ENCODE peak calls at places on chromosomes 16 and 17, in eight cellular contexts. N is GM23338, S is Panc1, A is HCT116, X is SK-N-SH, U is K562, K is GM12878, I is HepG2. D is an unnamed sample.

GRCh38 chr16:74463888-74464287 is 42.6 kb upstream of the CLEC18B start:
- DNase-seq in N (no peak), S (no peak), A (no peak), X (no peak), U (no peak), K (no peak), I (no peak), D (peak)

GRCh38 chr17:27892542-27892865 is 661 bp downstream of the LYRM9 start:
- DNase-seq in N (no peak), S (no peak), A (no peak), X (no peak), U (no peak), K (no peak), I (no peak), D (no peak)

GRCh38 chr16:75252049-75252864 is 833 bp upstream of the BCAR1 start:
- DNase-seq in N (no peak), S (no peak), A (no peak), X (no peak), U (no peak), K (no peak), I (no peak), D (no peak)

GRCh38 chr16:48491517-48491916 is 106.3 kb upstream of the SIAH1 start:
- DNase-seq in N (no peak), S (no peak), A (no peak), X (no peak), U (no peak), K (no peak), I (no peak), D (no peak)

GRCh38 chr17:83103200-83103937 is 24.0 kb downstream of the METRNL start:
- DNase-seq in N (peak), S (peak), A (peak), X (peak), U (peak), K (no peak), I (no peak), D (no peak)

GRCh38 chr17:78227455-78227916 is 3.9 kb upstream of the TMEM235 start:
- DNase-seq in N (no peak), S (no peak), A (no peak), X (no peak), U (no peak), K (no peak), I (no peak), D (no peak)

GRCh38 chr16:24717411-24717810 is 12.0 kb upstream of the TNRC6A start:
- DNase-seq in N (no peak), S (no peak), A (no peak), X (no peak), U (no peak), K (no peak), I (no peak), D (no peak)

GRCh38 chr17:12070561-12070960 is 49.9 kb downstream of the MAP2K4 start:
- DNase-seq in N (no peak), S (no peak), A (no peak), X (no peak), U (no peak), K (no peak), I (no peak), D (no peak)

GRCh38 chr17:29107084-29107483 is 64.1 kb downstream of the PIPOX start:
- DNase-seq in N (no peak), S (no peak), A (no peak), X (no peak), U (no peak), K (no peak), I (no peak), D (peak)

GRCh38 chr17:13350466-13350865 is 251.3 kb downstream of the HS3ST3A1 start:
- DNase-seq in N (no peak), S (no peak), A (no peak), X (no peak), U (no peak), K (no peak), I (no peak), D (no peak)

GRCh38 chr17:42566873-42567573 is at the start of gene MLX:
- DNase-seq in N (peak), S (no peak), A (peak), X (peak), U (peak), K (peak), I (peak), D (peak)

GRCh38 chr17:44557653-44558285 is 485 bp downstream of the FZD2 start:
- DNase-seq in N (peak), S (no peak), A (no peak), X (peak), U (no peak), K (no peak), I (no peak), D (peak)

GRCh38 chr17:45129426-45129939 is 2.8 kb downstream of the PLCD3 start:
- DNase-seq in N (no peak), S (no peak), A (no peak), X (no peak), U (no peak), K (no peak), I (peak), D (no peak)

GRCh38 chr16:424623-425081 is 797 bp upstream of the RAB11FIP3 start:
- DNase-seq in N (no peak), S (no peak), A (no peak), X (no peak), U (no peak), K (no peak), I (no peak), D (no peak)

GRCh38 chr17:65102788-65103187 is 34.4 kb upstream of the RGS9 start:
- DNase-seq in N (no peak), S (no peak), A (no peak), X (no peak), U (no peak), K (no peak), I (no peak), D (no peak)

GRCh38 chr17:81553616-81554181 is 1.5 kb upstream of the FAAP100 start:
- DNase-seq in N (no peak), S (no peak), A (peak), X (peak), U (no peak), K (peak), I (no peak), D (peak)

GRCh38 chr17:21537302-21537701 is 155.0 kb upstream of the KCNJ18 start:
- DNase-seq in N (no peak), S (no peak), A (no peak), X (no peak), U (no peak), K (no peak), I (no peak), D (no peak)

GRCh38 chr16:75304521-75305363 is 53.3 kb upstream of the BCAR1 start:
- DNase-seq in N (no peak), S (no peak), A (peak), X (no peak), U (peak), K (no peak), I (peak), D (no peak)

GRCh38 chr16:7601100-7601499 is 268.5 kb downstream of the RBFOX1 start:
- DNase-seq in N (no peak), S (no peak), A (no peak), X (no peak), U (no peak), K (no peak), I (no peak), D (no peak)

GRCh38 chr17:62869885-62870580 is 61.9 kb upstream of the MARCHF10 start:
- DNase-seq in N (peak), S (no peak), A (no peak), X (peak), U (no peak), K (no peak), I (no peak), D (no peak)

GRCh38 chr17:62652251-62653001 is 25.0 kb downstream of the MRC2 start:
- DNase-seq in N (peak), S (no peak), A (no peak), X (peak), U (no peak), K (no peak), I (no peak), D (peak)

GRCh38 chr16:15777533-15778203 is 79.2 kb downstream of the MYH11 start:
- DNase-seq in N (peak), S (peak), A (peak), X (peak), U (peak), K (no peak), I (peak), D (peak)

GRCh38 chr16:80148826-80149225 is 392.0 kb upstream of the DYNLRB2 start:
- DNase-seq in N (no peak), S (no peak), A (no peak), X (no peak), U (no peak), K (no peak), I (no peak), D (no peak)

GRCh38 chr16:85687651-85688471 is 893 bp downstream of the GINS2 start:
- DNase-seq in N (peak), S (no peak), A (no peak), X (no peak), U (no peak), K (no peak), I (no peak), D (no peak)

GRCh38 chr17:42180922-42181850 is at the start of gene KCNH4:
- DNase-seq in N (peak), S (no peak), A (peak), X (peak), U (peak), K (peak), I (peak), D (peak)

GRCh38 chr17:37148171-37148570 is 199.4 kb downstream of the AATF start:
- DNase-seq in N (peak), S (no peak), A (no peak), X (no peak), U (no peak), K (no peak), I (no peak), D (no peak)

GRCh38 chr17:61770043-61770442 is 93.3 kb downstream of the BRIP1 start:
- DNase-seq in N (no peak), S (no peak), A (no peak), X (no peak), U (no peak), K (no peak), I (no peak), D (no peak)

GRCh38 chr17:17580662-17581470 is 10.6 kb downstream of the PEMT start:
- DNase-seq in N (no peak), S (no peak), A (no peak), X (no peak), U (no peak), K (no peak), I (peak), D (no peak)

GRCh38 chr17:45143767-45144198 is 4.5 kb upstream of the HEXIM1 start:
- DNase-seq in N (peak), S (no peak), A (no peak), X (peak), U (peak), K (no peak), I (no peak), D (no peak)

GRCh38 chr17:44898768-44899073 is 524 bp downstream of the EFTUD2 start:
- DNase-seq in N (peak), S (no peak), A (no peak), X (no peak), U (no peak), K (no peak), I (peak), D (no peak)

GRCh38 chr17:27895940-27896535 is 2.9 kb upstream of the LYRM9 start:
- DNase-seq in N (no peak), S (no peak), A (no peak), X (no peak), U (no peak), K (no peak), I (no peak), D (no peak)

GRCh38 chr17:29155235-29155965 is 24.8 kb downstream of the MYO18A start:
- DNase-seq in N (no peak), S (no peak), A (peak), X (peak), U (peak), K (no peak), I (peak), D (peak)

GRCh38 chr16:77660311-77660710 is 62.0 kb upstream of the NUDT7 start:
- DNase-seq in N (peak), S (no peak), A (peak), X (peak), U (peak), K (no peak), I (peak), D (no peak)

GRCh38 chr16:52191533-52192134 is 355.3 kb downstream of the TOX3 start:
- DNase-seq in N (peak), S (peak), A (peak), X (peak), U (peak), K (peak), I (peak), D (peak)

DNA sequence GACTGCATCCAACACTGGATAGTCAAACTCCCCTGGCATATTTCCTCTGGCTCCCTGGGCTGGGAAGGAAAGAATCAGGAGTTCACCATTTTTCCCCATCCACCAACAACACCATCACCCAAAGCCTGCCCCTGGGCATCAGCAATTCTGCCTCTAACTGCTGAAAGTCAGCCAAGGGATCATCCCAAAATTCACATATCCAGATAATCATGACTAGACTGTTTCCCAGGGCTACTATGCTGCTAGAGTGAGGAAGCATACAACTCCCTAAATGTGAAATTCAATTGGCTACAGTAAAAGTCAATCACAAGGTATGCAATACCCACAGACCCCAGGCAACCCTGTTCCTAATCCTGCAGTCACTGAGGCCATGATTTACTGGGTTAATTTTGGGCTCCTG is 230.6 kb downstream of the C16orf95 start:
- DNase-seq in N (no peak), S (no peak), A (peak), X (no peak), U (no peak), K (no peak), I (no peak), D (no peak)
- TF ChIP-seq REST in N (no peak), S (no peak), A (no peak), X (no peak), U (no peak), K (no peak), I (no peak), D (no peak)

GRCh38 chr16:11615756-11616447 is 29.2 kb upstream of the LITAF start:
- DNase-seq in N (peak), S (no peak), A (no peak), X (no peak), U (peak), K (no peak), I (peak), D (no peak)

GRCh38 chr16:11610580-11610979 is 23.9 kb upstream of the LITAF start:
- DNase-seq in N (no peak), S (no peak), A (no peak), X (no peak), U (no peak), K (no peak), I (no peak), D (no peak)

GRCh38 chr16:11612110-11612981 is 25.6 kb upstream of the LITAF start:
- DNase-seq in N (peak), S (no peak), A (peak), X (no peak), U (peak), K (no peak), I (peak), D (peak)

GRCh38 chr16:11614587-11615175 is 28.0 kb upstream of the LITAF start:
- DNase-seq in N (no peak), S (no peak), A (no peak), X (no peak), U (no peak), K (no peak), I (no peak), D (no peak)

DNA sequence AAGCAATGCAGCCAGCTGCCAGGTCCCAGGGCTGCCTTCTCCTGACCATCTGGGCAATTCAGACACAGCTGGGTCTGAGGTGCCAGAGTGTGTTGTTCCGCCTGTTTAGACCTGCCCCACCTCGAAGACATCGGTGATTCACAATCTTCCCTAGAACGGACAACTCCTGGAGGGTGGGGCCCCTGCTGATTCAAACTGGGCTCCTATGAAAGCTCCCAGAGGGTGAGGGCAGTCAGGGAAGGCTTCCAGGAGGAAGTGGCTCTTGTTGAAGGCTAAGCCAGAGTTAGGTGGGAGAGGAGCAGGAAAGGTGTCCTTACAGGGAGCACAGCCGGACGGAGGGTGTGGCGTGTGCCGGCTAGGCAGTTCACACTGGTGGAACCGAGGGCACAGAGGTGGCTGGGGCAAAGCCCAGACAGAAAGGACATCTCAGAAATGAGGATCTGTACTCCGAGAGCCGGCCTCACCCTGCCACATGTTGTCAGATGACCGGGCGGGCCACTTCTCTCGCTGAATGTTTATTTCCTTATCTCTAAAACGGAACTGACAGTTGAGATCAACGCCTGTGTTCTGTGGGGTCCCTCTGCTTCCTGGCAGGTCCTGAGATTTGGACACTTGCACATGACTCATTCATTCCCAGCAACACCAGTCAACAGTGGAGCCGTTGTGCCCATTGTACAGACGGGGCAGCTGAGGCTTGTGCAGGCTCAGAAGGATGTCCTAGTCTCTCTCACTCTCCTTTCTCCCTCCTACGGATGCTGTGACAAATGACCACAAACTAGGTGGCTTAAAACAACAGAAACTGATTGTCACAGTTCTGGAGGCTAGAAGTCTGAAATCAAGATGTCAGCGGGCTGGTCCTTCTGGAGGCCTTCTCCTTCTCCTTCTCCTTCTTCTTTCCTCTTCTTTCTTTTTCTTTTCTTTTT is 26.9 kb upstream of the LITAF start:
- DNase-seq in N (no peak), S (no peak), A (no peak), X (no peak), U (peak), K (no peak), I (peak), D (peak)
- TF ChIP-seq POLR2AphosphoS5 in N (no peak), S (no peak), A (no peak), X (no peak), U (no peak), K (no peak), I (no peak), D (peak)

DNA sequence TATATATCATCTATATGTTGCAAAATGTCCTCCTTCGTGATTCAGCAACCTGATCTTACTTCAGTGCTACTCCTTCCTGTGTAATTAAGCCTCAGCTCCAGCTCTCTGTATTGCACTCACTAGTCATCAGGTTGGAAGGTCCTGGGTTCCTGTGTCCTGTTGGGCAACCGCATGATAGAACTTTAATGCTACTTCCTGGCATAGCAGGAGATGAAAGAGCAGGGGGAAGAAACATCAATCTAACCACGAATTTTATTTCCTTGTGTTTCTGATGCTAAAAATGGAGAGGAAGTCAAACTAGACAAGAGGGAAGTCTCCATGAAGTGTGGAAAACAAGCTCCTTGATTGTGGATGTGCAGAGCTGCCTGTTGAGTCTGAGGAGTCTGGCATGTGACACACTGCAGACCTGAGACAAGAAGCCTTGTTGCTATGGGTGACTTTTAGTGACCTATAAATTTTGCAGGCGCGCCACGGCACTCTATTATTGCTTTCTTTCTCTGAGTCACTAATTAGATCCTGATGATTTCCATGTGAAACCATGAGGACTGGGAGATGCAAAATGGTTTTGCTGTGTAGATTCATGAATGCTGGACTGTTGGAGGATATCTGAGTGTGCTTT is 25.6 kb downstream of the IGSF6 start:
- DNase-seq in N (no peak), S (no peak), A (peak), X (peak), U (no peak), K (no peak), I (peak), D (peak)
- H3K27ac ChIP-seq in N (no peak), S (no peak), A (peak), X (peak), U (no peak), K (no peak), I (peak), D (peak)

GRCh38 chr17:57629470-57629869 is 115.6 kb downstream of the CCDC182 start:
- DNase-seq in N (no peak), S (no peak), A (no peak), X (no peak), U (no peak), K (peak), I (no peak), D (peak)
- TF ChIP-seq REST in N (no peak), S (no peak), A (no peak), X (no peak), U (no peak), K (no peak), I (no peak), D (no peak)

GRCh38 chr16:2884041-2884451 is 1.0 kb downstream of the FLYWCH2 start:
- DNase-seq in N (no peak), S (no peak), A (no peak), X (peak), U (no peak), K (no peak), I (no peak), D (no peak)

GRCh38 chr16:2879854-2880508 is 3.0 kb upstream of the FLYWCH2 start:
- DNase-seq in N (no peak), S (no peak), A (no peak), X (no peak), U (no peak), K (no peak), I (no peak), D (no peak)

GRCh38 chr16:2883027-2883846 is at the start of gene FLYWCH2:
- DNase-seq in N (peak), S (peak), A (peak), X (peak), U (peak), K (peak), I (peak), D (peak)

GRCh38 chr16:2882460-2883026 is 472 bp upstream of the FLYWCH2 start:
- DNase-seq in N (peak), S (peak), A (peak), X (peak), U (peak), K (peak), I (peak), D (peak)
- TF ChIP-seq POLR2AphosphoS5 in N (peak), S (no peak), A (peak), X (peak), U (no peak), K (peak), I (peak), D (no peak)

DNA sequence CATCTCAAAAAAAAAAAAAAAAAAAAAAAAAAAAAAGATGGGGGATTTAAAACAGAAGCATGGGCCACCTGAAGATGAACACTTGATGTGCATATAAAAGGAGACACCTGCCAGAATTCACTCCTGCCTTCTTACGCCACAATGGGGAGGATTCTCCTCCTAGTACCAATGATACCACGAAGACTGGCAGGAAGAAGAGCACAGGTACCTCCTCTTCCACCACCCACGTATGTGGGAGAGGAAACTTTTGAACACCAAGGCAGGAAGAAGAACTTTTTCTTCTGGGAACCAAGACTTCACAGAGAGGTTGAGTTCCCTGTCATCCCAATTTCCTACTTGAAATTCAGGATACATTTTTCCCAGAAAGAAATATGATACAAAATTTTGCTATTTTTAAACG is 2.7 kb upstream of the MAP2K6 start:
- DNase-seq in N (no peak), S (no peak), A (no peak), X (no peak), U (no peak), K (no peak), I (no peak), D (no peak)
- H3K27ac ChIP-seq in N (no peak), S (no peak), A (no peak), X (no peak), U (no peak), K (no peak), I (no peak), D (no peak)